ENCODE peak calls at places on chromosomes 6 and 20, in five cellular contexts. G is BJ, Z is fibroblast of lung, S is GM23248, J is IMR-90. K is an unnamed sample.

GRCh38 chr6:2643935-2644539 is 106.7 kb downstream of the MYLK4 start:
- DNase-seq in G (no peak), Z (no peak), J (no peak), S (no peak), K (no peak)

GRCh38 chr6:98039876-98040605 is 757.0 kb upstream of the MMS22L start:
- DNase-seq in J (peak; percentile 0), G (no peak), S (peak; percentile 52), Z (peak; percentile 26), K (no peak)

GRCh38 chr6:3885262-3886036 is 36.3 kb downstream of the FAM50B start:
- DNase-seq in Z (no peak), G (no peak), J (no peak), S (peak; percentile 33), K (peak; percentile 26)

GRCh38 chr20:63087872-63088680 is 81.3 kb upstream of the BHLHE23 start:
- DNase-seq in Z (no peak), S (no peak), G (no peak), J (no peak), K (no peak)

GRCh38 chr20:3798908-3799248 is 2.8 kb downstream of the CDC25B start:
- DNase-seq in J (no peak), S (no peak), Z (no peak), G (no peak), K (no peak)

GRCh38 chr6:118305081-118305480 is 243.0 kb upstream of the PLN start:
- DNase-seq in G (no peak), S (no peak), J (no peak), Z (no peak), K (no peak)

GRCh38 chr6:167047554-167047953 is 48.4 kb downstream of the CEP43 start:
- DNase-seq in S (no peak), G (no peak), Z (no peak), J (no peak), K (no peak)

GRCh38 chr6:37514840-37515239 is 15.1 kb upstream of the CCDC167 start:
- DNase-seq in G (no peak), Z (no peak), J (no peak), S (no peak), K (no peak)

GRCh38 chr6:142569676-142570075 is 267.9 kb downstream of the ADGRG6 start:
- DNase-seq in G (no peak), J (no peak), S (peak; percentile 35), Z (peak; percentile 58), K (peak; percentile 29)

GRCh38 chr6:19535351-19535750 is 301.8 kb upstream of the ID4 start:
- DNase-seq in J (no peak), G (no peak), Z (no peak), S (no peak), K (no peak)

GRCh38 chr6:166958926-166959861 is 2.8 kb upstream of the RNASET2 start:
- DNase-seq in G (no peak), S (no peak), J (no peak), Z (no peak), K (peak; percentile 10)

GRCh38 chr6:113184291-113184690 is 672.9 kb upstream of the MARCKS start:
- DNase-seq in Z (peak; percentile 98), G (peak; percentile 92), J (peak; percentile 94), S (peak; percentile 95), K (peak; percentile 97)

GRCh38 chr20:52619671-52620070 is 352.5 kb upstream of the TSHZ2 start:
- DNase-seq in G (no peak), Z (no peak), J (no peak), S (no peak), K (no peak)

GRCh38 chr6:21992178-21992967 is 304.5 kb downstream of the PRL start:
- DNase-seq in J (peak; percentile 80), G (peak; percentile 35), Z (peak; percentile 89), S (peak; percentile 77), K (peak; percentile 79)

GRCh38 chr20:24723953-24724352 is 225.1 kb upstream of the CST7 start:
- DNase-seq in S (no peak), Z (no peak), G (no peak), J (no peak), K (no peak)

GRCh38 chr20:53800883-53801604 is 207.4 kb upstream of the ZNF217 start:
- DNase-seq in S (no peak), Z (no peak), J (no peak), G (no peak), K (no peak)

GRCh38 chr20:47535088-47535487 is 33.4 kb downstream of the NCOA3 start:
- DNase-seq in G (no peak), Z (no peak), J (no peak), S (no peak), K (no peak)

GRCh38 chr6:106512048-106512957 is 117.0 kb downstream of the RTN4IP1 start:
- DNase-seq in J (no peak), G (no peak), Z (peak; percentile 39), S (peak; percentile 82), K (peak; percentile 73)

GRCh38 chr6:120826253-120826652 is 508.0 kb downstream of the TBC1D32 start:
- DNase-seq in Z (no peak), J (no peak), S (peak; percentile 10), G (no peak), K (no peak)

GRCh38 chr20:9179193-9179802 is 110.4 kb downstream of the PLCB4 start:
- DNase-seq in Z (peak; percentile 68), S (peak; percentile 68), J (peak; percentile 50), G (no peak), K (peak; percentile 48)

GRCh38 chr6:42979523-42980177 is 669 bp upstream of the PEX6 start:
- DNase-seq in G (no peak), Z (peak; percentile 47), S (peak; percentile 81), J (peak; percentile 45), K (peak; percentile 42)

GRCh38 chr20:59482581-59483187 is 121.7 kb upstream of the PHACTR3 start:
- DNase-seq in Z (no peak), G (no peak), J (no peak), S (no peak), K (no peak)

GRCh38 chr20:36109251-36109947 is 45.1 kb upstream of the EPB41L1 start:
- DNase-seq in J (peak; percentile 38), S (peak; percentile 67), Z (peak; percentile 36), G (no peak), K (no peak)

GRCh38 chr6:35624341-35625070 is 64.2 kb downstream of the FKBP5 start:
- DNase-seq in S (peak; percentile 40), J (peak; percentile 27), G (no peak), Z (no peak), K (peak; percentile 23)

GRCh38 chr20:5863040-5863811 is 87.1 kb downstream of the TRMT6 start:
- DNase-seq in G (no peak), J (peak; percentile 72), S (peak; percentile 61), Z (peak; percentile 81), K (peak; percentile 67)

GRCh38 chr6:102736941-102737368 is 1343.4 kb downstream of the GRIK2 start:
- DNase-seq in G (peak; percentile 89), Z (peak; percentile 77), J (peak; percentile 76), S (peak; percentile 59), K (peak; percentile 90)

GRCh38 chr6:33885121-33886057 is 81.6 kb upstream of the MLN start:
- DNase-seq in J (peak; percentile 25), G (peak; percentile 27), S (peak; percentile 89), Z (peak; percentile 43), K (peak; percentile 83)

GRCh38 chr20:20439602-20440001 is 71.7 kb downstream of the INSM1 start:
- DNase-seq in S (no peak), G (no peak), Z (no peak), J (no peak), K (no peak)

GRCh38 chr20:51497542-51498467 is 44.7 kb downstream of the NFATC2 start:
- DNase-seq in Z (peak; percentile 60), J (peak; percentile 31), G (no peak), S (peak; percentile 43), K (no peak)

GRCh38 chr20:62585571-62585970 is 56.7 kb upstream of the SLCO4A1 start:
- DNase-seq in S (no peak), Z (no peak), G (no peak), J (no peak), K (no peak)

GRCh38 chr6:40347571-40348011 is 239.6 kb downstream of the LRFN2 start:
- DNase-seq in J (no peak), S (no peak), G (no peak), Z (no peak), K (no peak)

GRCh38 chr6:134211297-134211696 is 106.6 kb downstream of the SGK1 start:
- DNase-seq in J (no peak), G (no peak), S (no peak), Z (no peak), K (no peak)

GRCh38 chr6:34455831-34456230 is 10.0 kb upstream of the PACSIN1 start:
- DNase-seq in J (no peak), Z (no peak), S (no peak), G (no peak), K (no peak)

GRCh38 chr20:57264151-57264792 is 2.2 kb downstream of the BMP7 start:
- DNase-seq in G (no peak), Z (no peak), S (no peak), J (no peak), K (no peak)